ENCODE peak calls at places on chromosomes 13 and 19, in ten cellular contexts. J, N, P, A, E, Y, Z, D, U and T are unnamed samples.

GRCh38 chr19:55441319-55441691 is 1.8 kb downstream of the SHISA7 start:
- DNase-seq in J (no peak), N (no peak), P (no peak), A (no peak), E (peak), Y (no peak), Z (no peak), D (no peak), U (no peak), T (no peak)

GRCh38 chr19:11769995-11770394 is 3.2 kb downstream of the ZNF441 start:
- DNase-seq in J (no peak), N (no peak), P (no peak), A (no peak), E (no peak), Y (no peak), Z (no peak), D (no peak), U (no peak), T (no peak)

GRCh38 chr13:36548129-36548528 is 115.8 kb downstream of the CCNA1 start:
- DNase-seq in J (no peak), N (no peak), P (no peak), A (no peak), E (no peak), Y (no peak), Z (no peak), D (no peak), U (no peak), T (no peak)

GRCh38 chr13:112345826-112346172 is 30.4 kb upstream of the SPACA7 start:
- DNase-seq in J (no peak), N (no peak), P (no peak), A (no peak), E (no peak), Y (no peak), Z (no peak), D (no peak), U (no peak), T (no peak)

GRCh38 chr19:39052243-39052746 is 19.9 kb upstream of the FBXO27 start:
- DNase-seq in J (no peak), N (peak), P (peak), A (peak), E (peak), Y (no peak), Z (peak), D (no peak), U (no peak), T (no peak)

GRCh38 chr13:28796938-28797257 is 23.2 kb upstream of the MTUS2 start:
- DNase-seq in J (no peak), N (no peak), P (no peak), A (no peak), E (no peak), Y (no peak), Z (no peak), D (no peak), U (no peak), T (no peak)

GRCh38 chr13:80755925-80756324 is 415.0 kb upstream of the SPRY2 start:
- DNase-seq in J (no peak), N (no peak), P (no peak), A (no peak), E (no peak), Y (no peak), Z (no peak), D (no peak), U (no peak), T (no peak)

GRCh38 chr13:110244096-110244830 is 62.7 kb downstream of the COL4A1 start:
- DNase-seq in J (no peak), N (no peak), P (no peak), A (no peak), E (peak), Y (no peak), Z (no peak), D (no peak), U (no peak), T (no peak)

GRCh38 chr13:59946924-59947323 is 216.8 kb downstream of the DIAPH3 start:
- DNase-seq in J (no peak), N (no peak), P (no peak), A (no peak), E (no peak), Y (no peak), Z (no peak), D (no peak), U (no peak), T (no peak)

GRCh38 chr19:492091-492531 is 4.2 kb upstream of the MADCAM1 start:
- DNase-seq in J (no peak), N (no peak), P (peak), A (no peak), E (no peak), Y (no peak), Z (no peak), D (no peak), U (no peak), T (no peak)

GRCh38 chr19:38880076-38880881 is 2.2 kb upstream of the RINL start:
- DNase-seq in J (no peak), N (no peak), P (no peak), A (no peak), E (no peak), Y (no peak), Z (no peak), D (no peak), U (no peak), T (no peak)

GRCh38 chr13:34654203-34654602 is 287.9 kb upstream of the NBEA start:
- DNase-seq in J (no peak), N (no peak), P (no peak), A (no peak), E (no peak), Y (no peak), Z (no peak), D (no peak), U (no peak), T (no peak)

GRCh38 chr13:24619302-24619701 is 60.9 kb upstream of the ATP12A start:
- DNase-seq in J (no peak), N (no peak), P (no peak), A (no peak), E (no peak), Y (no peak), Z (no peak), D (no peak), U (no peak), T (no peak)

GRCh38 chr13:73765651-73766384 is 368.4 kb downstream of the KLF12 start:
- DNase-seq in J (no peak), N (peak), P (no peak), A (peak), E (peak), Y (no peak), Z (peak), D (peak), U (peak), T (no peak)
- TF ChIP-seq POLR2AphosphoS5 in J (no peak), N (no peak), P (no peak), A (no peak), E (no peak), Y (no peak), Z (no peak), D (no peak), U (no peak), T (no peak)

DNA sequence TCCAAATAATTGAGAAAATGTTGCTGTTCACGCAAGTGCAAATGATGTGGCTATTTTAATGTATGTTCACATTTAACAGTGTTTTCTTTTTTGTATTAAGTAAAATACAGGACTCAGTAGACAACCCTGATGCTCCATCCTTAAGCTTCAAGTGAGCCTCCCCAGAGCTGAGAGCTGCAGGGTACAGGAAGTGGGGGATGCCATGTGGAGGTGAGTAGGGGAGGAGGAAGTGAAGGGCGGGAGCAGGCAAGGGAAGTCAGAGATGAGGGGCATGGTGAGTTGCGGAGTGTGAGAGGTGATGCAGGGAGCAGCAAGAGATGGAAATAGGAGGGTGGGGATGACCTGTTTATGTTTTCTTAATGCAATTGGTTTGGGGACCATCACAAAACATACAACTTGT is 711.0 kb downstream of the UQCRFS1 start:
- DNase-seq in J (no peak), N (no peak), P (no peak), A (no peak), E (no peak), Y (no peak), Z (no peak), D (no peak), U (no peak), T (no peak)
- TF ChIP-seq POLR2A in J (no peak), N (no peak), P (no peak), A (no peak), E (no peak), Y (no peak), Z (no peak), D (no peak), U (no peak), T (no peak)

GRCh38 chr13:74367193-74367592 is 233.0 kb upstream of the KLF12 start:
- DNase-seq in J (no peak), N (no peak), P (no peak), A (no peak), E (no peak), Y (no peak), Z (no peak), D (no peak), U (no peak), T (no peak)

DNA sequence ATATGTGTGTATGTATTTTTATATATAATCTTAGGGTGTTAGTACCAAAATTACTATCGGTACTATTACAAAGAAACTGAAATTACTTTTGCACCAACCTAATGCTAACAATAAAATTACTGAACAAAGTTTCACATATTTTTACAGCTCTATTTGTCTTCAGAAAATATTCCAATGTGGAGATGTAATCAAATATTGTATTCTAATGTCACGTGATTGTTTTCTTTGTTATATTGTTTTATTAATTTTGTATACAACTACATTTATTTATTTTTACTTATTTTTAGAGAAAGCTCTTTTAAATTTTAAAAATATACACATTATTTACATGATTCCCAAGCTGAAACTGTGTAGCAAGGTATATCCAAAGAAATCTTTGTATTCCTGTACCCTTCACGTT is 227.1 kb upstream of the KLF12 start:
- DNase-seq in J (no peak), N (no peak), P (no peak), A (no peak), E (no peak), Y (no peak), Z (no peak), D (no peak), U (no peak), T (no peak)
- TF ChIP-seq POLR2AphosphoS5 in J (no peak), N (no peak), P (no peak), A (no peak), E (no peak), Y (no peak), Z (no peak), D (no peak), U (no peak), T (no peak)

DNA sequence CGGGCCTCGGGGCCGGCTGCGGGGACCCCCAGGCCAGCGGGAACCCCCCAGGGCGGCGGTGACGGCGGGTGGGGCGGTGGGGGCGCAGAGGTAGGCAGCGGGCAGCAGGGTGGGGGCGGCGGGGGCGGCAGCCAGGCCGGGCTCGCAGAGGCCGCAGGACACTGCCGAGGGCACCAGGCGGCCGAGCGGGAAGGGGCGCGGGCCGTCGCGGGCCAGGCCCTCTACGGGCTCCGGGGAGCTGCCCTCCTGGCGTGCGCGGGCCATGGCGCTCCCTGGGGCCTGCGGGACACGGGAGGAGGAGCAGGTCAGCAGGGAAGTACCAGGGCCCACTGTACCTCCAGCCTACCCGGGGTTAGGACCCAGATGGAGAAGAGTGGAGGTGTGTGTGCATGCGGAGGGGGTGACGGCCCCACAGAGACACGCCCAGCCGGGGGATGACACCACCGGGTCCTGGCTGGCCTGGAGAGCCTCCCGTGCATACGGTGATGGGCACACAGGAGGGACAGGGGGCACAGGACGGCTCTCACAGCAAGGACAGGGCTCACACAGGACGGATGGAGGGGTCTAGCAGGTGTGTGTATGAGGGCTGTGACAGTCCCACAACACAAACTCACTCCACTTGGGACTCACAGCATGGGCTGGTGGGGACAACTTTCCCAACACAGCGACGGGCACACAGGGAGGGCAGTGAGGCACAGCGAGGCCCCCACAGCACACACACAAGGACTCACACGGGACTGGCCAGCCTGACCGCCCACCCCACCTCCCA is 2.6 kb downstream of the BBC3 start:
- DNase-seq in J (no peak), N (peak), P (peak), A (no peak), E (peak), Y (no peak), Z (peak), D (peak), U (peak), T (no peak)
- TF ChIP-seq POLR2A in J (peak), N (no peak), P (peak), A (no peak), E (peak), Y (peak), Z (peak), D (peak), U (no peak), T (no peak)

DNA sequence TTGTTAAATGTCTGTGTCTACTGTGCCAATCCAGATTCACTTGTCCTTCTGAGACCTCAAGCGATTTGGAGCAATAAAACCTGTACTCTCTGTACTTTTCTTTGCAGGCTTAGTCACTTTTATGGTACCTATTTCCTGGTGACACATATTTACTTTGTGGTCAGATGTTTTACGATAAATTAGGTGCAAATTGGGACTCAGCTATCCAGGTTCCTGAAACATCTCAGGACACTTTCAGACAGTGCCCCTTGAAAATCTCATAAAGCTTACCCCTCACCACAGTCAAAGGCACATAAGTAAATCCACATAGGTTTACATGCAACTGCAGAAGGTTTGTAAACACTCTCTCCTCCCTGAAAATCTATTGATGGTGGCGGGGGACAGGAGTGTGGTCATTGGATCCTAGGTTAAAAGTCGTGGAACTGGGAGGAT is 438.8 kb downstream of the EFNB2 start:
- DNase-seq in J (no peak), N (no peak), P (no peak), A (peak), E (no peak), Y (no peak), Z (no peak), D (no peak), U (no peak), T (no peak)
- TF ChIP-seq POLR2AphosphoS5 in J (no peak), N (peak), P (no peak), A (peak), E (no peak), Y (no peak), Z (no peak), D (no peak), U (no peak), T (no peak)